ENCODE peak calls at places on chromosomes 11 and 22, in seven cellular contexts. M is PC-9, N is H1, Q is fibroblast of lung, Y is astrocyte, A is PC-3, P is hepatocyte. I is an unnamed sample.

GRCh38 chr11:15519124-15519791 is 404.5 kb downstream of the INSC start:
- DNase-seq in M (no peak), N (no peak), Q (no peak), Y (no peak), A (no peak), P (no peak), I (no peak)

GRCh38 chr11:24155792-24156191 is 341.1 kb upstream of the LUZP2 start:
- DNase-seq in M (no peak), N (peak), Q (no peak), Y (no peak), A (no peak), P (no peak), I (no peak)

GRCh38 chr11:14202263-14203173 is 156.5 kb downstream of the RRAS2 start:
- DNase-seq in M (no peak), N (no peak), Q (no peak), Y (no peak), A (no peak), P (no peak), I (no peak)

GRCh38 chr11:91261513-91261912 is 963.1 kb upstream of the FAT3 start:
- DNase-seq in M (no peak), N (no peak), Q (no peak), Y (no peak), A (peak), P (no peak), I (no peak)

GRCh38 chr11:65060913-65061408 is 2.6 kb upstream of the NAALADL1 start:
- DNase-seq in M (no peak), N (no peak), Q (peak), Y (no peak), A (no peak), P (no peak), I (no peak)

GRCh38 chr11:57460017-57460755 is at the start of gene RTN4RL2:
- DNase-seq in M (peak), N (no peak), Q (peak), Y (peak), A (peak), P (peak), I (no peak)

GRCh38 chr11:21446939-21447590 is 745.8 kb upstream of the ANO5 start:
- DNase-seq in M (no peak), N (no peak), Q (no peak), Y (no peak), A (no peak), P (no peak), I (no peak)

GRCh38 chr11:100925935-100926334 is 203.7 kb downstream of the PGR start:
- DNase-seq in M (no peak), N (no peak), Q (peak), Y (peak), A (peak), P (no peak), I (peak)

GRCh38 chr22:45319319-45319675 is 9.6 kb downstream of the FAM118A start:
- DNase-seq in M (no peak), N (no peak), Q (peak), Y (peak), A (no peak), P (peak), I (no peak)

GRCh38 chr11:11025087-11025486 is 167.2 kb upstream of the ZBED5 start:
- DNase-seq in M (no peak), N (no peak), Q (peak), Y (peak), A (peak), P (no peak), I (peak)

GRCh38 chr11:117424781-117425180 is 97.1 kb downstream of the CEP164 start:
- DNase-seq in M (no peak), N (no peak), Q (no peak), Y (no peak), A (no peak), P (no peak), I (no peak)

GRCh38 chr11:49208006-49208721 is at the start of gene FOLH1:
- DNase-seq in M (no peak), N (no peak), Q (peak), Y (no peak), A (peak), P (no peak), I (no peak)

GRCh38 chr22:41875531-41876242 is 39.2 kb downstream of the SHISA8 start:
- DNase-seq in M (no peak), N (no peak), Q (no peak), Y (no peak), A (no peak), P (no peak), I (no peak)

GRCh38 chr11:61189933-61190332 is 13.4 kb upstream of the PGA3 start:
- DNase-seq in M (no peak), N (no peak), Q (no peak), Y (no peak), A (no peak), P (no peak), I (no peak)

GRCh38 chr11:37105456-37105855 is 507.4 kb upstream of the RAG2 start:
- DNase-seq in M (no peak), N (no peak), Q (no peak), Y (peak), A (no peak), P (no peak), I (no peak)

GRCh38 chr11:113994077-113994954 is 19.4 kb downstream of the HTR3A start:
- DNase-seq in M (no peak), N (no peak), Q (peak), Y (no peak), A (peak), P (peak), I (no peak)

GRCh38 chr11:31355131-31355530 is 14.4 kb downstream of the DCDC1 start:
- DNase-seq in M (no peak), N (no peak), Q (peak), Y (no peak), A (no peak), P (no peak), I (no peak)

GRCh38 chr11:113059548-113059947 is 98.3 kb downstream of the NCAM1 start:
- DNase-seq in M (no peak), N (no peak), Q (no peak), Y (no peak), A (no peak), P (no peak), I (no peak)

GRCh38 chr11:18792066-18792591 is 531 bp upstream of the PTPN5 start:
- DNase-seq in M (no peak), N (no peak), Q (no peak), Y (no peak), A (no peak), P (no peak), I (no peak)
- TF ChIP-seq EZH2 in M (no peak), N (peak), Q (no peak), Y (peak), A (no peak), P (no peak), I (peak)

GRCh38 chr22:39457047-39457545 is 284 bp downstream of the MGAT3 start:
- DNase-seq in M (no peak), N (no peak), Q (no peak), Y (no peak), A (no peak), P (peak), I (no peak)
- TF ChIP-seq EZH2 in M (no peak), N (no peak), Q (no peak), Y (no peak), A (no peak), P (no peak), I (no peak)

GRCh38 chr11:69700278-69701140 is 3.3 kb downstream of the FGF19 start:
- DNase-seq in M (peak), N (no peak), Q (peak), Y (peak), A (peak), P (peak), I (no peak)
- TF ChIP-seq EZH2 in M (no peak), N (no peak), Q (no peak), Y (no peak), A (no peak), P (no peak), I (no peak)

GRCh38 chr22:49768511-49768910 is 59.2 kb downstream of the BRD1 start:
- DNase-seq in M (no peak), N (no peak), Q (peak), Y (no peak), A (no peak), P (no peak), I (no peak)

GRCh38 chr22:49765951-49766350 is 61.7 kb downstream of the BRD1 start:
- DNase-seq in M (no peak), N (no peak), Q (no peak), Y (no peak), A (no peak), P (no peak), I (no peak)

GRCh38 chr22:49768077-49768476 is 59.6 kb downstream of the BRD1 start:
- DNase-seq in M (no peak), N (no peak), Q (no peak), Y (no peak), A (no peak), P (no peak), I (no peak)

GRCh38 chr22:49768961-49769690 is 58.5 kb downstream of the BRD1 start:
- DNase-seq in M (no peak), N (no peak), Q (peak), Y (no peak), A (no peak), P (no peak), I (no peak)

GRCh38 chr22:49767355-49768062 is 60.2 kb downstream of the BRD1 start:
- DNase-seq in M (peak), N (peak), Q (peak), Y (peak), A (peak), P (peak), I (peak)
- TF ChIP-seq EZH2 in M (no peak), N (no peak), Q (no peak), Y (no peak), A (no peak), P (no peak), I (no peak)

DNA sequence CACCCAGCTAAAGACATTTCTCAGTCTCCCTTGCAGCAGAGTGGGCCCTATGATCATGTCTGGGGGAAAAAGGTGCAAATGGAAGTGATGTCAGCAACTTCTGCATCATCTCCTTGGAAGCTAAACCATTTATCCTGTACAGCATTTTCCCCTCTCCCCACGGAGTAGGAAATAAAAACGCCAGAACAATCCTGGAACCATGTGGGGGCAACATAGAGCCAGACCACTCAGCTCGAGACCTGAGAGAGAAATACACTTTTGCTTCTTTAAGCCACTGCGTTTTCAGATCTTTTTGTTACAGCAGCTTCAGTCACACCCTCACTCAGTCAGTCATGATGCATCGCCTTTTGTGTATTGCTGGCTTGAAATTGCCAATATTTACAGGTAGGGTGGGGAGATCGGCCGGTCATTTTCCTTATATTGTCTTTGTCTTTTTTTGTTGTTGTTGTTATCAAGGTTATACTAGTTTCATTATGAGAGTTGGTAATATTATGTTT is 9.1 kb upstream of the RAC2 start:
- DNase-seq in M (no peak), N (no peak), Q (no peak), Y (no peak), A (no peak), P (no peak), I (no peak)
- TF ChIP-seq EZH2 in M (no peak), N (no peak), Q (no peak), Y (no peak), A (no peak), P (no peak), I (no peak)

DNA sequence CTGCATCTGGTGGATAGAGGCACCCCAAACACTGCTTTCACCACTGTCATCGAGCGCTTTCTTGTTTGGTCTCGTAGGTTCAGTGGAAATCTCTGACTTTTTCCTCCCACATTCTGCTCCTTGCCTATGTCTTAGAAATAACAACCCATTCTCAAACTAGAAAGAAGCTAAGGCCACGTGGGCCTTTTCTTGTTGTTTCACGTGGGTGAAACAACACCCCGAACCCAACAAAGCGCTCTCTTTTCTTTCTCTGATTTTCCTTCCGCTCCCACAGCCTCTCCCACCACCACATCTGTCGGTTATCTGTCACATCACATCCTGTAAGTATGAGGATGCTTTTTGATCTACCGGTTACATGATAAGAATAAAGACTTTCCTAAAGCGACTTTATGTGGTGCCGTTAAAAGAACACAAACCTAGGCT is 77.1 kb downstream of the LINC01488 start:
- DNase-seq in M (no peak), N (no peak), Q (no peak), Y (no peak), A (no peak), P (no peak), I (no peak)
- TF ChIP-seq EZH2 in M (no peak), N (no peak), Q (no peak), Y (no peak), A (no peak), P (no peak), I (no peak)

GRCh38 chr11:64021742-64022067 is 14.0 kb upstream of the FLRT1 start:
- DNase-seq in M (no peak), N (no peak), Q (no peak), Y (no peak), A (no peak), P (peak), I (no peak)
- TF ChIP-seq EZH2 in M (no peak), N (no peak), Q (no peak), Y (no peak), A (no peak), P (no peak), I (no peak)

GRCh38 chr11:606245-606644 is 9.5 kb downstream of the IRF7 start:
- DNase-seq in M (peak), N (no peak), Q (peak), Y (peak), A (peak), P (no peak), I (no peak)
- TF ChIP-seq EZH2 in M (no peak), N (no peak), Q (no peak), Y (no peak), A (no peak), P (no peak), I (no peak)